ENCODE peak calls at places on chromosome 10, in eight cellular contexts. Z is heart left ventricle; T is CD4-positive, alpha-beta memory T cell; S is adrenal gland; X is ascending aorta; R is HCT116; P is tibial artery; Y is GM23248. L is an unnamed sample. For H3K9me3 and H3K27me3, the result is how much of the 10 kb centered on the place peaks cover.

GRCh38 chr10:51074238-51075028 is at the start of gene PRKG1:
- DNase-seq in Z (peak), T (no peak), S (peak), X (peak), R (no peak), P (peak), Y (peak), L (peak)

GRCh38 chr10:63491558-63492316 is 26.0 kb upstream of the JMJD1C start:
- DNase-seq in Z (no peak), T (no peak), S (peak), X (no peak), R (no peak), P (peak), Y (peak), L (no peak)

GRCh38 chr10:99530108-99531025 is 2.4 kb upstream of the NKX2-3 start:
- DNase-seq in Z (no peak), T (no peak), S (no peak), X (no peak), R (no peak), P (no peak), Y (no peak), L (no peak)

GRCh38 chr10:124087672-124088634 is 5.4 kb downstream of the CHST15 start:
- DNase-seq in Z (no peak), T (no peak), S (no peak), X (no peak), R (no peak), P (no peak), Y (no peak), L (no peak)

GRCh38 chr10:62993121-62993520 is 140.0 kb upstream of the NRBF2 start:
- DNase-seq in Z (no peak), T (no peak), S (no peak), X (no peak), R (no peak), P (no peak), Y (peak), L (no peak)

GRCh38 chr10:7186387-7187032 is 224.3 kb downstream of the SFMBT2 start:
- DNase-seq in Z (no peak), T (no peak), S (no peak), X (no peak), R (no peak), P (no peak), Y (no peak), L (no peak)

GRCh38 chr10:78597791-78598555 is 470.8 kb upstream of the ZMIZ1 start:
- DNase-seq in Z (no peak), T (no peak), S (no peak), X (no peak), R (no peak), P (no peak), Y (no peak), L (no peak)

GRCh38 chr10:114271779-114272167 is 32.7 kb downstream of the VWA2 start:
- DNase-seq in Z (peak), T (no peak), S (peak), X (peak), R (peak), P (peak), Y (peak), L (no peak)

GRCh38 chr10:28875535-28876208 is 198.4 kb downstream of the BAMBI start:
- DNase-seq in Z (no peak), T (no peak), S (no peak), X (no peak), R (no peak), P (no peak), Y (no peak), L (peak)

GRCh38 chr10:58625070-58625469 is 112.4 kb downstream of the BICC1 start:
- DNase-seq in Z (no peak), T (no peak), S (no peak), X (no peak), R (no peak), P (no peak), Y (peak), L (no peak)

GRCh38 chr10:11758527-11759236 is 16.5 kb downstream of the ECHDC3 start:
- DNase-seq in Z (no peak), T (no peak), S (no peak), X (no peak), R (no peak), P (no peak), Y (no peak), L (no peak)

GRCh38 chr10:125001313-125002043 is 59.6 kb downstream of the ZRANB1 start:
- DNase-seq in Z (peak), T (no peak), S (peak), X (no peak), R (no peak), P (peak), Y (no peak), L (no peak)

GRCh38 chr10:22534849-22535604 is 179.4 kb downstream of the PIP4K2A start:
- DNase-seq in Z (no peak), T (no peak), S (no peak), X (no peak), R (no peak), P (no peak), Y (peak), L (no peak)

GRCh38 chr10:23391817-23392216 is 47.1 kb upstream of the OTUD1 start:
- DNase-seq in Z (no peak), T (no peak), S (no peak), X (no peak), R (no peak), P (no peak), Y (no peak), L (no peak)

GRCh38 chr10:110668443-110668842 is 24.3 kb downstream of the RBM20 start:
- DNase-seq in Z (no peak), T (no peak), S (no peak), X (no peak), R (no peak), P (no peak), Y (no peak), L (no peak)

GRCh38 chr10:73906524-73907447 is 4.1 kb upstream of the PLAU start:
- DNase-seq in Z (peak), T (no peak), S (peak), X (no peak), R (peak), P (peak), Y (peak), L (no peak)

GRCh38 chr10:32210306-32211045 is 136.5 kb downstream of the EPC1 start:
- DNase-seq in Z (no peak), T (peak), S (peak), X (no peak), R (peak), P (no peak), Y (peak), L (no peak)

GRCh38 chr10:101780818-101781654 is 2.2 kb downstream of the NPM3 start:
- DNase-seq in Z (peak), T (peak), S (peak), X (no peak), R (peak), P (no peak), Y (peak), L (no peak)

GRCh38 chr10:48901152-48901705 is 38.4 kb downstream of the LRRC18 start:
- DNase-seq in Z (no peak), T (no peak), S (no peak), X (no peak), R (no peak), P (no peak), Y (no peak), L (no peak)

GRCh38 chr10:77049896-77050295 is 587.7 kb downstream of the KCNMA1 start:
- DNase-seq in Z (no peak), T (no peak), S (no peak), X (no peak), R (no peak), P (no peak), Y (peak), L (no peak)

GRCh38 chr10:83750604-83751003 is 388.7 kb upstream of the GHITM start:
- DNase-seq in Z (no peak), T (no peak), S (no peak), X (no peak), R (no peak), P (no peak), Y (no peak), L (no peak)

DNA sequence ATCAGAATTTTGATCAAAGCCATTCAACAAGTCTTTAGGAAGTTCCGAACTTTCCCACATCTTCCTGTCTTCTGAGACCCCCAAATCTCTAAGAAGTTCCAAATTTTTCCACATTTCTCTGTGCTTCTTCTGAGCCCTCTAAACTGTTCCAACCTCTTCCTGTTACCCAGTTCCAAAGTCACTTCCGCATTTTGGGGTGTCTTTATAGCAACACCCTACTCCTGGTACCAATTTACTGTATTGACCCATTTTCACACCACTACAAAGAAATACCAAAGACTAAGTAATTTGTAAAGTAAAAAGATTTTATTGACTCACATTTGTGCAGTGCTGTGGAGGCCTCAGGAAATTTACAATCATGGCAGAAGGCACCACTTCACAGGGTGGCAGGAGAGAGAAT is 385.8 kb upstream of the GHITM start:
- DNase-seq in Z (no peak), T (no peak), S (no peak), X (no peak), R (no peak), P (no peak), Y (no peak), L (no peak)
- H3K9me3 ChIP-seq in Z (under half), T (under half), S (under half), X (under half), R (under half), P (under half), Y (under half), L (under half)

GRCh38 chr10:47118326-47118725 is 181.7 kb upstream of the GDF10 start:
- DNase-seq in Z (no peak), T (no peak), S (no peak), X (no peak), R (no peak), P (no peak), Y (no peak), L (no peak)
- H3K27me3 ChIP-seq in Z (under half), T (under half), S (under half), X (under half), R (under half), P (under half), Y (under half), L (under half)

GRCh38 chr10:92242380-92242779 is 48.5 kb downstream of the CPEB3 start:
- DNase-seq in Z (no peak), T (no peak), S (no peak), X (no peak), R (no peak), P (no peak), Y (no peak), L (no peak)
- H3K27ac ChIP-seq in Z (peak), T (no peak), S (no peak), X (no peak), R (no peak), P (no peak), Y (no peak), L (no peak)

GRCh38 chr10:131571346-131571745 is 259.8 kb upstream of the TCERG1L start:
- DNase-seq in Z (no peak), T (no peak), S (no peak), X (no peak), R (no peak), P (no peak), Y (no peak), L (no peak)
- H3K9me3 ChIP-seq in Z (under half), T (under half), S (under half), X (under half), R (under half), P (under half), Y (under half), L (under half)

GRCh38 chr10:128077155-128077875 is 48.9 kb downstream of the MKI67 start:
- DNase-seq in Z (no peak), T (no peak), S (no peak), X (no peak), R (no peak), P (no peak), Y (no peak), L (no peak)
- H3K27me3 ChIP-seq in Z (under half), T (under half), S (under half), X (under half), R (under half), P (under half), Y (under half), L (under half)

DNA sequence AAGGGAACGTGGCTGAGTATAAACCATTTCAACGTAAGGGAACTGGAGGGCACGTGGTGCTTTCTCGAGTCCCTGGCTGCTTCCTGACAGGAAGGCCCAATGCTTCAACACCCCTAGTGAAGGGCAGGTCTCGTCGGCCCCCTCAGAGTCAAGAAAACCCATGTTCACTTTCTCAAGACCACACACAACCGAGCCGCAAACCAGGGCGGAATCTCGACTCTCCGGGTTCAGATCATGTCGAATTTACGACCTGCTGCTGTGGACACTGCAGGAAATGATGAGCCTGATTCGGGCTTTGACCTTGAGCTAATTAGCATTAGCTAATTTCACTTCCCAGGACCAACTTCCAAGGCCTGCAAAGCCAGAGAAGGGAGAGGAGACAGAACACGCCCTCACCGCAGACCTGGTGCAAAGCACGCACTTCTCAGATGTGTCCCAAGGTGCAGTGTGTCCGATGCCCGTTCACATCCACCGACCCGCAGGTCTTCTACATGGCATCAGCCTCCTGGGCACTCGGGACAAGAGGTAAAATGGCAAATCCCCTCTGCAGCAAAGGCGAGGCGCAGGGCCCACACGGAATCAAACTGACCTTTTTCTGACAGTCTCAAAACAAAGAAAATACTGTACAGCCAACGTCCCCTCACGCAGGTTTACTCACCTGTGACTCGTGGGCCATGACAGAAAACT is 94.7 kb downstream of the DIP2C start:
- DNase-seq in Z (no peak), T (no peak), S (no peak), X (no peak), R (no peak), P (no peak), Y (no peak), L (no peak)
- H3K27ac ChIP-seq in Z (no peak), T (no peak), S (no peak), X (no peak), R (no peak), P (no peak), Y (no peak), L (no peak)

DNA sequence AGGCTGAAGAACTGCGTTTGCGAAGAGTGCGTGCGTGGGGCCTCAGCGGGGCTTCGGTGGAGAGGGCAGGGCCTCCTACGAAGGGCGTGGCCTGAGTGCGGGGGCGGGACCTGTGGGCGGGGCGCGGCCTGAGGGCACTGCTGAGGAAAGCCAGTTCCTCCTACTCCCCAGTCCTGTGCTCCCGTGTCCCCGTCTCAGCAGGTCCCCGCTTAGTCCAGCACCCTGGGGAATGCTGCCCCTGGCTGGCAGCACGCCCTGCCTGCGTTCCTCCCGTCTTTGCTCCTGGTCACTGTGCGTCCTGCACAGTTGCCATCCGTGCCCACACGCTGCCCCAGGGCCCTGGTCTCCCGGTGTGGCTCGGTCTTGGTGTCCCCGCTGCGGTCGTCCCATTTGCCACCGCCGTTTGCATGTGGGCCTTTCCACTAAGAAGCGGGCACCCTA is 177.1 kb downstream of the ZNF248 start:
- DNase-seq in Z (no peak), T (no peak), S (no peak), X (no peak), R (no peak), P (no peak), Y (no peak), L (no peak)
- H3K9me3 ChIP-seq in Z (under half), T (under half), S (under half), X (under half), R (under half), P (under half), Y (under half), L (under half)